ENCODE peak calls at places on chromosomes 3 and 15, in seven cellular contexts. One of them, this sample, is unnamed. For H3K4me1, the result is how much of the 10 kb centered on the place peaks cover.

GRCh38 chr3:48681541-48681880 is 4.2 kb downstream of the NCKIPSD start:
- DNase-seq in small intestine: no peak
- DNase-seq in breast epithelium: no peak
- DNase-seq in effector memory CD4-positive, alpha-beta T cell: no peak
- DNase-seq in psoas muscle: no peak
- DNase-seq in heart left ventricle: no peak
- DNase-seq in ovary: no peak
- DNase-seq in this sample: no peak

GRCh38 chr3:56758539-56758981 is 43.2 kb downstream of the ARHGEF3 start:
- DNase-seq in small intestine: peak
- DNase-seq in breast epithelium: no peak
- DNase-seq in effector memory CD4-positive, alpha-beta T cell: no peak
- DNase-seq in psoas muscle: no peak
- DNase-seq in heart left ventricle: no peak
- DNase-seq in ovary: no peak
- DNase-seq in this sample: peak

GRCh38 chr3:190336516-190337189 is 14.4 kb upstream of the CLDN1 start:
- DNase-seq in small intestine: no peak
- DNase-seq in breast epithelium: no peak
- DNase-seq in effector memory CD4-positive, alpha-beta T cell: no peak
- DNase-seq in psoas muscle: no peak
- DNase-seq in heart left ventricle: no peak
- DNase-seq in ovary: no peak
- DNase-seq in this sample: no peak

GRCh38 chr15:82936966-82937647 is 15.4 kb downstream of the HOMER2 start:
- DNase-seq in small intestine: no peak
- DNase-seq in breast epithelium: no peak
- DNase-seq in effector memory CD4-positive, alpha-beta T cell: no peak
- DNase-seq in psoas muscle: peak
- DNase-seq in heart left ventricle: no peak
- DNase-seq in ovary: no peak
- DNase-seq in this sample: no peak

GRCh38 chr3:15815696-15816095 is 17.9 kb upstream of the ANKRD28 start:
- DNase-seq in small intestine: peak
- DNase-seq in breast epithelium: no peak
- DNase-seq in effector memory CD4-positive, alpha-beta T cell: no peak
- DNase-seq in psoas muscle: no peak
- DNase-seq in heart left ventricle: no peak
- DNase-seq in ovary: no peak
- DNase-seq in this sample: no peak

GRCh38 chr3:72628065-72628464 is 220.2 kb downstream of the SHQ1 start:
- DNase-seq in small intestine: no peak
- DNase-seq in breast epithelium: peak
- DNase-seq in effector memory CD4-positive, alpha-beta T cell: no peak
- DNase-seq in psoas muscle: no peak
- DNase-seq in heart left ventricle: no peak
- DNase-seq in ovary: no peak
- DNase-seq in this sample: no peak

GRCh38 chr15:41487376-41487775 is 6.3 kb upstream of the ITPKA start:
- DNase-seq in small intestine: peak
- DNase-seq in breast epithelium: no peak
- DNase-seq in effector memory CD4-positive, alpha-beta T cell: no peak
- DNase-seq in psoas muscle: no peak
- DNase-seq in heart left ventricle: no peak
- DNase-seq in ovary: no peak
- DNase-seq in this sample: no peak

GRCh38 chr15:92797168-92798052 is 102.7 kb upstream of the CHD2 start:
- DNase-seq in small intestine: peak
- DNase-seq in breast epithelium: no peak
- DNase-seq in effector memory CD4-positive, alpha-beta T cell: peak
- DNase-seq in psoas muscle: no peak
- DNase-seq in heart left ventricle: no peak
- DNase-seq in ovary: peak
- DNase-seq in this sample: no peak

GRCh38 chr3:13414040-13414729 is 5.9 kb downstream of the NUP210 start:
- DNase-seq in small intestine: peak
- DNase-seq in breast epithelium: no peak
- DNase-seq in effector memory CD4-positive, alpha-beta T cell: peak
- DNase-seq in psoas muscle: peak
- DNase-seq in heart left ventricle: peak
- DNase-seq in ovary: no peak
- DNase-seq in this sample: peak

GRCh38 chr3:25472747-25473146 is 44.7 kb downstream of the RARB start:
- DNase-seq in small intestine: no peak
- DNase-seq in breast epithelium: no peak
- DNase-seq in effector memory CD4-positive, alpha-beta T cell: no peak
- DNase-seq in psoas muscle: no peak
- DNase-seq in heart left ventricle: no peak
- DNase-seq in ovary: no peak
- DNase-seq in this sample: no peak

GRCh38 chr3:94066829-94067470 is 4.1 kb downstream of the NSUN3 start:
- DNase-seq in small intestine: no peak
- DNase-seq in breast epithelium: no peak
- DNase-seq in effector memory CD4-positive, alpha-beta T cell: no peak
- DNase-seq in psoas muscle: no peak
- DNase-seq in heart left ventricle: no peak
- DNase-seq in ovary: no peak
- DNase-seq in this sample: no peak

GRCh38 chr15:68192117-68192516 is 13.0 kb downstream of the CALML4 start:
- DNase-seq in small intestine: no peak
- DNase-seq in breast epithelium: no peak
- DNase-seq in effector memory CD4-positive, alpha-beta T cell: no peak
- DNase-seq in psoas muscle: no peak
- DNase-seq in heart left ventricle: no peak
- DNase-seq in ovary: no peak
- DNase-seq in this sample: no peak
- H3K4me1 ChIP-seq in small intestine: under half
- H3K4me1 ChIP-seq in breast epithelium: under half
- H3K4me1 ChIP-seq in effector memory CD4-positive, alpha-beta T cell: under half
- H3K4me1 ChIP-seq in psoas muscle: under half
- H3K4me1 ChIP-seq in heart left ventricle: under half
- H3K4me1 ChIP-seq in ovary: under half
- H3K4me1 ChIP-seq in this sample: under half

GRCh38 chr15:97168704-97169475 is 791.6 kb upstream of the ARRDC4 start:
- DNase-seq in small intestine: no peak
- DNase-seq in breast epithelium: no peak
- DNase-seq in effector memory CD4-positive, alpha-beta T cell: no peak
- DNase-seq in psoas muscle: no peak
- DNase-seq in heart left ventricle: no peak
- DNase-seq in ovary: no peak
- DNase-seq in this sample: no peak
- H3K27ac ChIP-seq in small intestine: no peak
- H3K27ac ChIP-seq in breast epithelium: no peak
- H3K27ac ChIP-seq in effector memory CD4-positive, alpha-beta T cell: no peak
- H3K27ac ChIP-seq in psoas muscle: no peak
- H3K27ac ChIP-seq in heart left ventricle: no peak
- H3K27ac ChIP-seq in ovary: no peak
- H3K27ac ChIP-seq in this sample: no peak

GRCh38 chr15:98292442-98293240 is 332.1 kb downstream of the ARRDC4 start:
- DNase-seq in small intestine: peak
- DNase-seq in breast epithelium: no peak
- DNase-seq in effector memory CD4-positive, alpha-beta T cell: no peak
- DNase-seq in psoas muscle: peak
- DNase-seq in heart left ventricle: peak
- DNase-seq in ovary: no peak
- DNase-seq in this sample: peak
- H3K4me3 ChIP-seq in small intestine: no peak
- H3K4me3 ChIP-seq in breast epithelium: no peak
- H3K4me3 ChIP-seq in effector memory CD4-positive, alpha-beta T cell: no peak
- H3K4me3 ChIP-seq in psoas muscle: no peak
- H3K4me3 ChIP-seq in heart left ventricle: peak
- H3K4me3 ChIP-seq in ovary: no peak
- H3K4me3 ChIP-seq in this sample: no peak

DNA sequence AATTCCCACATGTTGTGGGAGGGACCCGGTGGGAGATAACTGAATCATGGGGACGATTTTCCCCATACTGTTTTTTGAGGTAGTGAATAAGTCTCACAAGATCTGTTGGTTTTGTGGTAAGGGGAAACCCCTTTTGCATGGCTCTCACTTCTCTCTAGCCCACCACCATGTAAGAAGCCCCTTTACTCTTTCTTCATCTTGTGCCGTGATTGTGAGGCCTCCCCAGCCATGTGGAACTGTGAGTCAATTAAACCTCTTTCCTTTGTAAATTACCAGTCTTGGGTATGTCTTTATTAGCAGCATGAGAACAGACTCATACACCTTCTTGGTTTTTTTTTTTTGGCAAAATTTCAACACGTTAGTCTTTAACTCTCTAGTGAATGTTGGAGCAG is 18.1 kb downstream of the ARL8B start:
- DNase-seq in small intestine: no peak
- DNase-seq in breast epithelium: no peak
- DNase-seq in effector memory CD4-positive, alpha-beta T cell: no peak
- DNase-seq in psoas muscle: no peak
- DNase-seq in heart left ventricle: no peak
- DNase-seq in ovary: no peak
- DNase-seq in this sample: no peak
- H3K4me1 ChIP-seq in small intestine: under half
- H3K4me1 ChIP-seq in breast epithelium: under half
- H3K4me1 ChIP-seq in effector memory CD4-positive, alpha-beta T cell: under half
- H3K4me1 ChIP-seq in psoas muscle: half or more
- H3K4me1 ChIP-seq in heart left ventricle: under half
- H3K4me1 ChIP-seq in ovary: under half
- H3K4me1 ChIP-seq in this sample: half or more

DNA sequence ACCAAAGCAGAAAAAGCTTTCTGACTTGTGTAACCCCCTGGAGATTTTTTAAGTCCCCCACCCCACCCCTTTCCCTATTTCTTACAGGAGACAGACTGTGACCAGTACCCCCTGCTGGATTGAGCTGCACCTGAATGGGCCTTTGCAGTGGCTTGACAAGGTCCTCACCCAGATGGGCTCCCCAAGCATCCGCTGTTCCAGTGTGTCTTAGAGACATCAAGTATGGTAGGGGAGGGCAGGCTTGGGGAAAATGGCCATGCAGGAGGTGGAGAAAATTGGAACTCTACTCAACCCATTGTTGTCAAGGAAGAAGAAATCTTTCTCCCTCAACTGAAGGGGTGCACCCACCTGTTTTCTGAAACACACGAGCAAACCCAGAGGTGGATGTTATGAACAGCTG is 64.1 kb downstream of the AAGAB start:
- DNase-seq in small intestine: no peak
- DNase-seq in breast epithelium: no peak
- DNase-seq in effector memory CD4-positive, alpha-beta T cell: no peak
- DNase-seq in psoas muscle: no peak
- DNase-seq in heart left ventricle: no peak
- DNase-seq in ovary: no peak
- DNase-seq in this sample: no peak
- H3K27ac ChIP-seq in small intestine: peak
- H3K27ac ChIP-seq in breast epithelium: peak
- H3K27ac ChIP-seq in effector memory CD4-positive, alpha-beta T cell: no peak
- H3K27ac ChIP-seq in psoas muscle: peak
- H3K27ac ChIP-seq in heart left ventricle: peak
- H3K27ac ChIP-seq in ovary: peak
- H3K27ac ChIP-seq in this sample: no peak

GRCh38 chr3:141682007-141682406 is 56.1 kb upstream of the RNF7 start:
- DNase-seq in small intestine: no peak
- DNase-seq in breast epithelium: no peak
- DNase-seq in effector memory CD4-positive, alpha-beta T cell: no peak
- DNase-seq in psoas muscle: no peak
- DNase-seq in heart left ventricle: no peak
- DNase-seq in ovary: no peak
- DNase-seq in this sample: no peak

GRCh38 chr3:141682921-141683320 is 55.2 kb upstream of the RNF7 start:
- DNase-seq in small intestine: no peak
- DNase-seq in breast epithelium: no peak
- DNase-seq in effector memory CD4-positive, alpha-beta T cell: no peak
- DNase-seq in psoas muscle: no peak
- DNase-seq in heart left ventricle: no peak
- DNase-seq in ovary: no peak
- DNase-seq in this sample: no peak

GRCh38 chr3:141684758-141685157 is 53.3 kb upstream of the RNF7 start:
- DNase-seq in small intestine: no peak
- DNase-seq in breast epithelium: no peak
- DNase-seq in effector memory CD4-positive, alpha-beta T cell: no peak
- DNase-seq in psoas muscle: no peak
- DNase-seq in heart left ventricle: no peak
- DNase-seq in ovary: no peak
- DNase-seq in this sample: no peak

GRCh38 chr3:141690366-141691072 is 47.6 kb upstream of the RNF7 start:
- DNase-seq in small intestine: no peak
- DNase-seq in breast epithelium: no peak
- DNase-seq in effector memory CD4-positive, alpha-beta T cell: no peak
- DNase-seq in psoas muscle: no peak
- DNase-seq in heart left ventricle: no peak
- DNase-seq in ovary: no peak
- DNase-seq in this sample: no peak

GRCh38 chr3:141686477-141687280 is 51.4 kb upstream of the RNF7 start:
- DNase-seq in small intestine: peak
- DNase-seq in breast epithelium: no peak
- DNase-seq in effector memory CD4-positive, alpha-beta T cell: no peak
- DNase-seq in psoas muscle: peak
- DNase-seq in heart left ventricle: peak
- DNase-seq in ovary: peak
- DNase-seq in this sample: peak
- H3K4me3 ChIP-seq in small intestine: peak
- H3K4me3 ChIP-seq in breast epithelium: peak
- H3K4me3 ChIP-seq in effector memory CD4-positive, alpha-beta T cell: peak
- H3K4me3 ChIP-seq in psoas muscle: peak
- H3K4me3 ChIP-seq in heart left ventricle: peak
- H3K4me3 ChIP-seq in ovary: peak
- H3K4me3 ChIP-seq in this sample: no peak

GRCh38 chr3:187957209-187957981 is 196.6 kb upstream of the LPP start:
- DNase-seq in small intestine: peak
- DNase-seq in breast epithelium: no peak
- DNase-seq in effector memory CD4-positive, alpha-beta T cell: no peak
- DNase-seq in psoas muscle: peak
- DNase-seq in heart left ventricle: no peak
- DNase-seq in ovary: no peak
- DNase-seq in this sample: no peak
- H3K4me1 ChIP-seq in small intestine: under half
- H3K4me1 ChIP-seq in breast epithelium: under half
- H3K4me1 ChIP-seq in effector memory CD4-positive, alpha-beta T cell: under half
- H3K4me1 ChIP-seq in psoas muscle: under half
- H3K4me1 ChIP-seq in heart left ventricle: under half
- H3K4me1 ChIP-seq in ovary: under half
- H3K4me1 ChIP-seq in this sample: under half

DNA sequence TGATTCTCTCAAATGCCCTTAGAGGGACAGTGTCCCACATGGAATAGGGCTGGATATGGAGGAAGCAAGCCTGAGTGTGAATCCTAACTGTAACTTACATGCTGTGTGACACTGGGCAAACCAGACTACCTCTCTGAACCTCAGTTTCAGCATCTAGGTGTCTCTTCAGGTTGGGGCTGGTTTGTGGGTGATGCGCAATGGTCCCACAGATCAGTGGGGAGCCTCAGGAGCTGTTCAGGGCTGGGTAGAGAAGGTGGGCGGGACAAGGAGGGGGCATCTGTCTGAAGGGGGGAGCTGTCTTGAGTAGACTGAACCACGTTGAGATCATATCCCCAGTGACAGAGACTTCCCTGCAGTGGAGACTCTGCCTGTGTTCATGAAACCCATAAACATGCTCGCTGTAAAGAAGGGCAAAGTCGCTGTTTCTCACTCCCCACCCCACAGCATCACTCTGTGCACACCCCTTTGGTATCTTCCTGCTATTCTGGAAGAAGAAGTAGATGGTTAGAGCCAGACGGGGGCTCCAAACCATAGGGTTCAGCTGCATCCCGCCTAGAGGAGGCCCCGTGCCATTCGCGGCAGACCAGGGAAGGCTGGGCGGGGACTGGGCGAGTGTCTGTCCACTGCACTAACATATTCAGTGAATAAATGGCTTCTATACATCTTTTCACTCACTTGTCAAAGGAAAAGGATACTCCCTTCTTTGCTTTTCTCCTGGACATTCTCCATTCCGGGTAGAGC is 28.4 kb downstream of the SRPRB start:
- DNase-seq in small intestine: no peak
- DNase-seq in breast epithelium: no peak
- DNase-seq in effector memory CD4-positive, alpha-beta T cell: no peak
- DNase-seq in psoas muscle: no peak
- DNase-seq in heart left ventricle: no peak
- DNase-seq in ovary: no peak
- DNase-seq in this sample: no peak
- H3K27ac ChIP-seq in small intestine: no peak
- H3K27ac ChIP-seq in breast epithelium: no peak
- H3K27ac ChIP-seq in effector memory CD4-positive, alpha-beta T cell: no peak
- H3K27ac ChIP-seq in psoas muscle: no peak
- H3K27ac ChIP-seq in heart left ventricle: no peak
- H3K27ac ChIP-seq in ovary: no peak
- H3K27ac ChIP-seq in this sample: no peak

This sample was measured in left lung.